ENCODE peak calls at places on chromosomes 16 and 17, in six cellular contexts. C is OCI-LY7, U is AG10803, Y is stomach, H is lower lobe of right lung, M is suprapubic skin. V is an unnamed sample.
A peak's percentile ranks its signal among the peaks of the same experiment; 100 is the strongest.

GRCh38 chr16:12095275-12096161 is 119.0 kb downstream of the SNX29 start:
- DNase-seq in C (peak; percentile 79), U (peak; percentile 76), Y (peak; percentile 70), H (peak; percentile 75), M (no peak), V (peak; percentile 68)

GRCh38 chr16:68732068-68732680 is 4.9 kb upstream of the CDH1 start:
- DNase-seq in C (no peak), U (no peak), Y (peak; percentile 93), H (peak; percentile 84), M (no peak), V (no peak)

GRCh38 chr16:55248494-55248893 is 75.5 kb upstream of the IRX6 start:
- DNase-seq in C (no peak), U (no peak), Y (no peak), H (no peak), M (no peak), V (no peak)

GRCh38 chr17:73020110-73020509 is 72.4 kb downstream of the SLC39A11 start:
- DNase-seq in C (no peak), U (no peak), Y (no peak), H (no peak), M (no peak), V (no peak)

GRCh38 chr16:78669994-78670393 is 570.5 kb downstream of the WWOX start:
- DNase-seq in C (no peak), U (peak; percentile 38), Y (no peak), H (no peak), M (no peak), V (peak; percentile 44)

GRCh38 chr17:32467949-32468348 is 18.8 kb upstream of the CDK5R1 start:
- DNase-seq in C (no peak), U (no peak), Y (no peak), H (no peak), M (no peak), V (no peak)

GRCh38 chr17:74369665-74370490 is 2.6 kb downstream of the GPR142 start:
- DNase-seq in C (no peak), U (no peak), Y (no peak), H (no peak), M (no peak), V (no peak)

GRCh38 chr16:19589771-19590302 is 34.3 kb downstream of the VPS35L start:
- DNase-seq in C (no peak), U (peak; percentile 95), Y (no peak), H (no peak), M (no peak), V (peak; percentile 87)

GRCh38 chr17:60685437-60685836 is 7.8 kb downstream of the BCAS3 start:
- DNase-seq in C (no peak), U (no peak), Y (no peak), H (no peak), M (no peak), V (no peak)

GRCh38 chr16:50144211-50144610 is 8.9 kb upstream of the TENT4B start:
- DNase-seq in C (no peak), U (no peak), Y (no peak), H (no peak), M (no peak), V (no peak)

GRCh38 chr17:36602924-36603384 is 1.6 kb downstream of the MRM1 start:
- DNase-seq in C (peak; percentile 82), U (peak; percentile 61), Y (peak; percentile 50), H (peak; percentile 58), M (peak; percentile 71), V (peak; percentile 74)

GRCh38 chr17:31967643-31968042 is 30.8 kb downstream of the SUZ12 start:
- DNase-seq in C (no peak), U (no peak), Y (no peak), H (no peak), M (no peak), V (no peak)

GRCh38 chr17:28497931-28498330 is 8.2 kb upstream of the FOXN1 start:
- DNase-seq in C (no peak), U (no peak), Y (peak; percentile 77), H (no peak), M (no peak), V (no peak)

GRCh38 chr17:72529386-72529785 is 408.6 kb downstream of the SOX9 start:
- DNase-seq in C (no peak), U (no peak), Y (no peak), H (no peak), M (no peak), V (no peak)

GRCh38 chr16:69534720-69535119 is 31.0 kb upstream of the NFAT5 start:
- DNase-seq in C (no peak), U (no peak), Y (no peak), H (no peak), M (no peak), V (no peak)

GRCh38 chr16:79403534-79403933 is 197.0 kb downstream of the MAF start:
- DNase-seq in C (no peak), U (no peak), Y (no peak), H (no peak), M (no peak), V (no peak)

GRCh38 chr17:29140051-29140582 is 40.1 kb downstream of the MYO18A start:
- DNase-seq in C (peak; percentile 78), U (peak; percentile 63), Y (peak; percentile 88), H (peak; percentile 91), M (peak; percentile 90), V (peak; percentile 58)

GRCh38 chr16:61948414-61948813 is 87.8 kb downstream of the CDH8 start:
- DNase-seq in C (no peak), U (no peak), Y (no peak), H (no peak), M (no peak), V (no peak)

DNA sequence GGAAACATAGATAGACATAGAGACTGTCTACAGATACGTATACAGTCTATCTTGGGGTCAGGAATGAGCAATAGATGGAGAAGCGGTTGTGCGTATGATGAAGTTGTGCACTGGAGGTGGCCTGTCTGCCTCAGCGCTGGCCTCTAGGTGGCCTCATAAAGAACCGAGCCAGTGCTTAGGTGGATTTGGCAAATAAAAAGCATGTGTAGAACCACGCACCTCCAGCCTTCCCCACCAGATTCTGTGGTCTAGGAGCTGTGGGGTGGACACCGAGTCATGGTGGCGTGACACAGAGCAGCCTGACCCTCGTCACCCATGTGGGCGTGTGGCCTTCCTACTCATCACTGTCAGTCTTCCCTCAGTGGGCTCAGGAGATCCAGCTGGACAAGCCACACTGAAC is 34.0 kb downstream of the PGS1 start:
- DNase-seq in C (no peak), U (no peak), Y (no peak), H (no peak), M (no peak), V (peak; percentile 36)
- TF ChIP-seq CTCF in C (peak; percentile 70), U (peak; percentile 39), Y (peak; percentile 10), H (peak; percentile 45), M (no peak), V (peak; percentile 50)

DNA sequence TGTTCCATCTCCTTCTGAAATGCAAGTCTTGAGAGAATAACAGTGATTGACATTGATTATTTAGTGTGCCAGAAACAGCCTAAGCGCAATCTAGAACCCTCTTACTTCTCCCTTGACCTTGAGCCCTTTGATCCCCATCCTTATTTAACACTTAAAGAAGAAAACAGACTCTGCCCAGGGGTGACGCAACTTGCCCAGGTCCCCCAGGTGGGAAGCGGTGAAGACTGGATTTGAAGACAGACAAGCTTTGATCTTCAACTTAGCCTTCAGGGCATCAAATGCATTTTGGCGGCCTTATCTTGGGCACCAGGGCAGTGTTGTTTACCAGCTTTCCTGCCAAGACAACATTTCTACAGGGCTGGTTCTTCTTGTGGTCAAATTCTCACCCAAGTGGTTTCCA is 8.9 kb upstream of the CIITA start:
- DNase-seq in C (peak; percentile 43), U (no peak), Y (no peak), H (no peak), M (no peak), V (no peak)
- H3K4me3 ChIP-seq in C (peak overlapping the region; percentile 59), U (no peak overlapping the region), Y (no peak overlapping the region), H (peak overlapping the region; percentile 35), M (no peak overlapping the region), V (no peak overlapping the region)

DNA sequence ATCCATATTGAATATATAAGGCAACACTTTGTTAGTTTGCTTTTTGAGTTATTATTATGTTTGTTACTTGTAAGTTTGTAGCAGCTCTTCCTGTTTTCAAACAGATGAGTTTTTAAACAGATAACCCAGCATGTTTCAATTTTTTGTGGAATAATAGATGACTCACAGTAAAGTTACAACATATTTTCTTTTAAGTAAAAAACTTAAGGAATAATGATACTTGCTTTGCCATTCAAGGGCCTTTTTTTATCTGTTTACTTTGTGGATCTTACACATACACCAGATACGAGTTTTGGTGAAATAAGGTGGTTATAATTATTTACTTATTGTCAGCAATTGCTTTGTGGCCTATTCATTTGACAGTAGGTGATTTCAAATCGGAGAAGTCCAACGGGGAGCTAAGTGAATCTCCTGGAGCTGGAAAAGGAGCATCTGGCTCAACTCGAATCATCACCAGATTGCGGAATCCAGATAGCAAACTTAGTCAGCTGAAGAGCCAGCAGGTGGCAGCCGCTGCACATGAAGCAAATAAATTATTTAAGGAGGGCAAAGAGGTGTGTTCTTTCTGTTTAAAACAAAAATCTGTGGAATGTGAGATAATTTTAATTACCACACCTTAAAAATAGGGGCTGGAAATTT is 66.3 kb downstream of the BPTF start:
- DNase-seq in C (no peak), U (peak; percentile 68), Y (no peak), H (no peak), M (no peak), V (peak; percentile 77)
- TF ChIP-seq CTCF in C (peak; percentile 73), U (peak; percentile 50), Y (no peak), H (peak; percentile 25), M (no peak), V (peak; percentile 48)

DNA sequence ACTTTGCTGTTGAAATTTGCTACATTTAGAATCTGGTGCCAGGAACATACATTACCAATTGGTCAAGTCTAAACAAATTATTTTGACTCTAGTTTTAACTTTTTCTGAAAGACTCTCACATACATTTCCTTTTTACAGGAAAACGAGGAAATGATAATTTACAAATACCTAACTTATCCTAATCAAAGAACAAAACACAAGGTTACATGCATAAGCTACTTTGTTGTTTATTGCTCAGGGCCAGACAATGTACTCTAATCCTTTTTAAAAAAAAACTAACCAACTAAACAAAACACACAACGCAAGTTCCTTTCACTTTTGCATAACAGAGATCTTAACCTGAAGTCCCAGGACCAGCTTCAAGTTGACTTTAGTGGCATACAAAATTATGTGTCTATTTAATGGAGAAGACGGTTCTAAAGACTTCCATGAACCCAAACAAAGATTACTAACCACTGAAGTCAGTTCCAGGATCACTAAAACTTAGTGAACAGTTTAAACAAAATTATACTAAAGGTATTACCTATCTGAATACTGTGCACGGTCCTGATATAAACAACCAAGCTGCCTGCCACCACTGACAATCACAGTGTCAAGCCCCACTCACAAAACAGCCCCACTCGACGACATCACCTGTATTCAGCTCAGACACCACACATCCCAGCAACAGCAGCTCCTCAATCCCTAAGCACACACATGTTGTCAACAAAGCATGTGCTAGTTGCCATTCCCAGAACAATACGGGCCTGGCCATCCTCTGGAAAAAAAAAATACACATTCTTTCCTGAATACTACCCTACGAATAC is 1.9 kb downstream of the ZNF652 start:
- DNase-seq in C (peak; percentile 28), U (no peak), Y (no peak), H (no peak), M (no peak), V (no peak)
- H3K4me3 ChIP-seq in C (peak overlapping the region; percentile 89), U (peak overlapping the region; percentile 89), Y (peak overlapping the region; percentile 80), H (peak overlapping the region; percentile 92), M (peak overlapping the region; percentile 93), V (peak overlapping the region; percentile 85)

GRCh38 chr16:86834451-86835035 is 256.2 kb downstream of the FOXL1 start:
- DNase-seq in C (no peak), U (peak; percentile 35), Y (no peak), H (no peak), M (no peak), V (peak; percentile 42)
- TF ChIP-seq CTCF in C (no peak), U (peak; percentile 38), Y (no peak), H (no peak), M (no peak), V (peak; percentile 14)

GRCh38 chr16:31528726-31529397 is 1.2 kb downstream of the AHSP start:
- DNase-seq in C (no peak), U (peak; percentile 68), Y (no peak), H (no peak), M (no peak), V (no peak)
- H3K4me3 ChIP-seq in C (no peak overlapping the region), U (peak overlapping the region; percentile 53), Y (peak overlapping the region; percentile 47), H (peak overlapping the region; percentile 44), M (peak overlapping the region; percentile 50), V (no peak overlapping the region)

GRCh38 chr16:66364959-66365306 is 1.6 kb upstream of the CDH5 start:
- DNase-seq in C (no peak), U (no peak), Y (no peak), H (no peak), M (no peak), V (no peak)
- TF ChIP-seq CTCF in C (no peak), U (no peak), Y (no peak), H (no peak), M (no peak), V (no peak)

V was measured in fibroblast of pulmonary artery.